ENCODE peak calls at places on chromosomes 2 and 18, in eight cellular contexts. Z is tibial artery; Y is heart right ventricle; T is OCI-LY7; F is tibial nerve; E is fibroblast of lung; D is mesendoderm; B is effector memory CD4-positive, alpha-beta T cell. G is an unnamed sample.

GRCh38 chr2:99404800-99405669 is 67.8 kb downstream of the EIF5B start:
- DNase-seq in Z (no peak), Y (no peak), T (no peak), F (no peak), E (no peak), D (no peak), B (no peak), G (no peak)

GRCh38 chr2:203002054-203002821 is 12.4 kb upstream of the NBEAL1 start:
- DNase-seq in Z (no peak), Y (no peak), T (no peak), F (no peak), E (peak), D (no peak), B (no peak), G (peak)

GRCh38 chr2:170715062-170715931 is at the start of gene SP5:
- DNase-seq in Z (peak), Y (peak), T (no peak), F (peak), E (peak), D (peak), B (peak), G (no peak)

GRCh38 chr2:237700583-237701032 is 73.2 kb downstream of the LRRFIP1 start:
- DNase-seq in Z (peak), Y (peak), T (peak), F (no peak), E (peak), D (no peak), B (peak), G (no peak)

GRCh38 chr2:150063432-150063889 is 424.0 kb downstream of the RND3 start:
- DNase-seq in Z (no peak), Y (no peak), T (no peak), F (no peak), E (peak), D (no peak), B (no peak), G (peak)

GRCh38 chr2:96256611-96257113 is 9.1 kb downstream of the TMEM127 start:
- DNase-seq in Z (no peak), Y (no peak), T (no peak), F (no peak), E (no peak), D (no peak), B (no peak), G (no peak)

GRCh38 chr2:20583425-20583881 is 67.4 kb downstream of the HS1BP3 start:
- DNase-seq in Z (no peak), Y (no peak), T (no peak), F (no peak), E (no peak), D (no peak), B (no peak), G (no peak)

GRCh38 chr2:110906613-110907365 is 174.4 kb downstream of the ACOXL start:
- DNase-seq in Z (no peak), Y (no peak), T (no peak), F (no peak), E (no peak), D (no peak), B (no peak), G (no peak)

GRCh38 chr18:26227051-26227672 is 917 bp downstream of the TAF4B start:
- DNase-seq in Z (peak), Y (peak), T (no peak), F (no peak), E (no peak), D (peak), B (no peak), G (no peak)

GRCh38 chr2:31739156-31739555 is 158.4 kb upstream of the SRD5A2 start:
- DNase-seq in Z (no peak), Y (no peak), T (no peak), F (no peak), E (no peak), D (no peak), B (no peak), G (no peak)

GRCh38 chr2:207870814-207871213 is 101.1 kb upstream of the FZD5 start:
- DNase-seq in Z (no peak), Y (no peak), T (no peak), F (no peak), E (no peak), D (no peak), B (no peak), G (no peak)

GRCh38 chr2:239469101-239469960 is 68.5 kb upstream of the HDAC4 start:
- DNase-seq in Z (no peak), Y (no peak), T (no peak), F (no peak), E (no peak), D (no peak), B (no peak), G (no peak)

GRCh38 chr18:68447286-68447685 is 267.6 kb downstream of the TMX3 start:
- DNase-seq in Z (no peak), Y (no peak), T (no peak), F (no peak), E (peak), D (no peak), B (no peak), G (peak)

GRCh38 chr18:55404136-55404810 is 183.7 kb downstream of the TCF4 start:
- DNase-seq in Z (no peak), Y (no peak), T (no peak), F (no peak), E (no peak), D (no peak), B (no peak), G (no peak)

GRCh38 chr2:28101123-28101522 is 210.6 kb downstream of the BABAM2 start:
- DNase-seq in Z (no peak), Y (no peak), T (no peak), F (no peak), E (peak), D (no peak), B (no peak), G (peak)

GRCh38 chr2:201407265-201407664 is 44.0 kb downstream of the TRAK2 start:
- DNase-seq in Z (no peak), Y (no peak), T (no peak), F (no peak), E (no peak), D (no peak), B (no peak), G (no peak)

GRCh38 chr2:127479866-127480743 is 46.2 kb downstream of the IWS1 start:
- DNase-seq in Z (no peak), Y (no peak), T (no peak), F (no peak), E (peak), D (peak), B (no peak), G (no peak)

GRCh38 chr2:225773143-225773542 is 373.6 kb downstream of the NYAP2 start:
- DNase-seq in Z (no peak), Y (no peak), T (no peak), F (no peak), E (peak), D (no peak), B (no peak), G (no peak)

GRCh38 chr2:225768741-225769140 is 369.2 kb downstream of the NYAP2 start:
- DNase-seq in Z (no peak), Y (no peak), T (no peak), F (no peak), E (no peak), D (peak), B (no peak), G (no peak)

GRCh38 chr2:225765845-225766244 is 366.3 kb downstream of the NYAP2 start:
- DNase-seq in Z (no peak), Y (no peak), T (no peak), F (no peak), E (no peak), D (no peak), B (no peak), G (no peak)

GRCh38 chr2:225766431-225766830 is 366.9 kb downstream of the NYAP2 start:
- DNase-seq in Z (no peak), Y (no peak), T (no peak), F (no peak), E (no peak), D (no peak), B (no peak), G (no peak)

DNA sequence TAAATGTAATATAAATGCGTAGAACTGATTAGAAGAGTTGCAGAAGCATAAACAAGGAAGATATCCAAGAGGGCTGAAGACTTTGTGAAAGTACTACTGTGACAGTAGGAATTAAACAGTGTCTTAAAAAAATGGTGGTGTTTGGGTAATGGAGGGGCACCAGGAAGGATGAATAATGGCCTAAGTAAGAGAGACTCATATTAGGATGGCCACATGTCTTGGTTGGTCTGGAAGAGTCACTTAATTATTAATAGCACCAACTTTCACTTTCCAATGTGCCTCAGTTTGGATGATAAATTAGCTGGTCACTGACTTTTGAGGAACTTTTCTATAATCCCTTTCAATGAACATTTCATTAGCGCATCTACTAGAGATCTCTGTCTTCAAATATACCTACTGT is 372.2 kb downstream of the NYAP2 start:
- DNase-seq in Z (no peak), Y (no peak), T (no peak), F (no peak), E (no peak), D (no peak), B (no peak), G (no peak)
- H3K27ac ChIP-seq in Z (no peak), Y (no peak), T (no peak), F (no peak), E (no peak), D (no peak), B (no peak), G (no peak)

GRCh38 chr2:233492078-233492477 is 74.5 kb downstream of the USP40 start:
- DNase-seq in Z (no peak), Y (no peak), T (no peak), F (no peak), E (no peak), D (no peak), B (no peak), G (peak)

GRCh38 chr2:233489666-233490065 is 76.9 kb downstream of the USP40 start:
- DNase-seq in Z (no peak), Y (no peak), T (no peak), F (no peak), E (peak), D (no peak), B (no peak), G (no peak)

GRCh38 chr2:233491326-233491725 is 75.3 kb downstream of the USP40 start:
- DNase-seq in Z (no peak), Y (no peak), T (no peak), F (no peak), E (no peak), D (no peak), B (no peak), G (peak)

GRCh38 chr2:233489143-233489542 is 77.4 kb downstream of the USP40 start:
- DNase-seq in Z (no peak), Y (no peak), T (no peak), F (no peak), E (no peak), D (no peak), B (no peak), G (no peak)

GRCh38 chr2:233490831-233491230 is 75.8 kb downstream of the USP40 start:
- DNase-seq in Z (no peak), Y (no peak), T (no peak), F (no peak), E (no peak), D (no peak), B (no peak), G (no peak)
- H3K27ac ChIP-seq in Z (no peak), Y (no peak), T (no peak), F (no peak), E (no peak), D (no peak), B (no peak), G (no peak)

DNA sequence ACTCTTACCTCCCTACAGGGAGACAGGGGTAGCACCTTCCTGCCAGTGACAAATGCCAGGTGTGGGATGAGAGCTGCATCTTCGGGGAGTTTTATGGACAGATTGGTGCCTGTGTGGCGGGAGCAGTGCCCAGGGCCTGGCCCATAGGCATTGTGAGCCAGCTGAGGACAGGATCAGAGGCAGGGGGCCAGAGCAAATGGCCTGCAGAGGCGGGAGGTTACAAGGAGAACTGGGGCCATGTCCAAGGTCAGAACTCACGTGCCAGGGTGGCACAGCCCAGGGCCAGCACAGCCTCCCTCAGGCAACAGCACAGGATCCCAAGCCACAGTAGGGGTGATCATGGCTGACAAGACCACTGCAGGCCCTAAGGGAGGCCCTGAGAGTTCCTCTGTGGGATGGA is 40.2 kb upstream of the MCFD2 start:
- DNase-seq in Z (no peak), Y (no peak), T (no peak), F (no peak), E (no peak), D (no peak), B (no peak), G (no peak)
- H3K27ac ChIP-seq in Z (peak), Y (peak), T (no peak), F (peak), E (peak), D (peak), B (no peak), G (no peak)

GRCh38 chr2:176492583-176492982 is 223.3 kb downstream of the MTX2 start:
- DNase-seq in Z (no peak), Y (no peak), T (no peak), F (no peak), E (no peak), D (no peak), B (no peak), G (no peak)
- H3K27ac ChIP-seq in Z (no peak), Y (no peak), T (no peak), F (no peak), E (no peak), D (no peak), B (no peak), G (no peak)

DNA sequence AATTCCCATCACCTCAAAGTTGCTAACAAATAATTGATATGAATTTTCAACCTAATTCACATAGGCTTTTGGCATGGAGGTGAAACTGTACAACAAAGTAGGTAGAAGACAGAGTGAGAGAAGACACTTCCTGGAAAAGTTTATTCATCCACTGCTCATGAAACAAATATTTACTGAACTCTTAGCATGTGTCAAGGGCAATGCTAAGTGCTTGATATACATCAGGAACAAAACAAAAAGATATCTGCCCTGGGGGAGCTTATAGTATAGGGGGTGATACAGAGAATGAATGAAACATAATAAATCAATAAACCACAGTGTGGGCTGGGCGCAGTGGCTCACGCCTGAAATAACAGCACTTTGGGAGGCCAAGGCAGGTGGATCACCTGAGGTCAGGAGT is 50.3 kb upstream of the CHMP1B start:
- DNase-seq in Z (no peak), Y (no peak), T (no peak), F (no peak), E (no peak), D (no peak), B (no peak), G (no peak)
- H3K27ac ChIP-seq in Z (no peak), Y (no peak), T (no peak), F (no peak), E (no peak), D (no peak), B (no peak), G (no peak)